ENCODE peak calls at places on chromosomes 4 and X, in seven cellular contexts. Q is psoas muscle; X is AG10803; E is suprapubic skin; P is Right ventricle myocardium inferior; S is activated T-helper 2 cell treated with anti-CD3 and anti-CD28 coated beads, Interferon-gamma antibody, Interleukin-2, Interleukin-4, amounts not matched to agents 10 μg/mL and 5 μg/mL and 100 μg/mL, durations not matched to agents 14 hours and 24 hours and 36 hours; J is osteocyte. W is an unnamed sample.

GRCh38 chr4:177427097-177427665 is 15.1 kb downstream of the AGA start:
- DNase-seq in X (no peak), P (no peak), Q (no peak), J (no peak), E (no peak), S (no peak), W (no peak)

GRCh38 chr4:101198741-101199339 is 148.5 kb downstream of the PPP3CA start:
- DNase-seq in Q (no peak), S (no peak), P (no peak), J (no peak), E (no peak), X (no peak), W (no peak)

GRCh38 chr4:120921456-120922389 is 803 bp downstream of the PRDM5 start:
- DNase-seq in X (peak; percentile 74), S (no peak), P (peak; percentile 89), Q (peak; percentile 77), J (peak; percentile 88), E (peak; percentile 86), W (peak; percentile 55)

GRCh38 chr4:155787113-155787710 is 28.4 kb downstream of the GUCY1B1 start:
- DNase-seq in P (no peak), Q (no peak), X (peak; percentile 62), S (no peak), E (no peak), J (no peak), W (peak; percentile 10)

GRCh38 chr4:169256101-169256612 is 14.6 kb downstream of the SH3RF1 start:
- DNase-seq in S (no peak), Q (no peak), X (peak; percentile 34), P (no peak), E (no peak), J (no peak), W (no peak)

GRCh38 chr4:28686618-28687017 is 1826.0 kb downstream of the STIM2 start:
- DNase-seq in S (no peak), E (no peak), J (no peak), Q (no peak), P (peak; percentile 52), X (peak; percentile 4), W (peak; percentile 14)

GRCh38 chr4:5758741-5759140 is 47.7 kb downstream of the EVC start:
- DNase-seq in E (no peak), S (no peak), X (peak; percentile 99), J (peak; percentile 19), Q (no peak), P (no peak), W (peak; percentile 85)

GRCh38 chr4:3385719-3386440 is 55.9 kb upstream of the HGFAC start:
- DNase-seq in J (no peak), Q (no peak), P (peak; percentile 55), X (no peak), S (no peak), E (no peak), W (no peak)

GRCh38 chr4:127505203-127505602 is 127.6 kb upstream of the INTU start:
- DNase-seq in P (no peak), Q (no peak), X (peak; percentile 53), J (no peak), E (no peak), S (no peak), W (no peak)

GRCh38 chrX:16145656-16146055 is 21.6 kb upstream of the MAGEB17 start:
- DNase-seq in Q (no peak), P (no peak), E (no peak), X (no peak), J (no peak), S (no peak), W (no peak)

GRCh38 chr4:188781655-188782054 is 642.4 kb downstream of the TRIML1 start:
- DNase-seq in J (no peak), X (no peak), Q (no peak), E (no peak), P (no peak), S (no peak), W (no peak)

GRCh38 chr4:138398297-138398696 is 156.1 kb upstream of the SLC7A11 start:
- DNase-seq in P (no peak), X (no peak), S (no peak), E (no peak), Q (no peak), J (no peak), W (no peak)

GRCh38 chr4:51932261-51932660 is 87.9 kb downstream of the LRRC66 start:
- DNase-seq in E (no peak), S (no peak), X (peak; percentile 67), J (no peak), Q (no peak), P (no peak), W (no peak)

W was measured in activated CD8-positive, alpha-beta T cell treated with anti-CD3 and anti-CD28 coated beads for 36 hours.